ENCODE peak calls at places on chromosomes 4 and X, in seven cellular contexts. G is NCI-H1105; S is NCI-H1436 treated with DMSO at 0.1 percent for 48 hours; H is tibial nerve; L is cerebellar cortex; T is BE2C; N is activated CD8-positive, alpha-beta T cell treated with anti-CD3 and anti-CD28 coated beads for 36 hours. R is an unnamed sample.

GRCh38 chr4:5722328-5722727 is 11.3 kb downstream of the EVC start:
- DNase-seq in G (no peak), S (no peak), H (no peak), L (no peak), T (no peak), N (no peak), R (no peak)

GRCh38 chr4:176792348-176793059 is at the start of gene VEGFC:
- DNase-seq in G (peak; percentile 26), S (no peak), H (no peak), L (no peak), T (peak; percentile 75), N (peak; percentile 29), R (no peak)

GRCh38 chr4:65071532-65071931 is 598.8 kb downstream of the EPHA5 start:
- DNase-seq in G (no peak), S (no peak), H (no peak), L (no peak), T (no peak), N (no peak), R (no peak)

GRCh38 chr4:3491681-3492405 is 28.7 kb downstream of the DOK7 start:
- DNase-seq in G (no peak), S (no peak), H (no peak), L (no peak), T (no peak), N (no peak), R (no peak)

GRCh38 chr4:79673321-79673720 is 265.3 kb upstream of the GK2 start:
- DNase-seq in G (no peak), S (no peak), H (no peak), L (no peak), T (no peak), N (no peak), R (no peak)

GRCh38 chr4:35934370-35934981 is 309.8 kb downstream of the ARAP2 start:
- DNase-seq in G (no peak), S (no peak), H (no peak), L (peak; percentile 25), T (no peak), N (no peak), R (peak; percentile 22)

GRCh38 chr4:145299380-145300076 is 119.1 kb upstream of the OTUD4 start:
- DNase-seq in G (no peak), S (no peak), H (no peak), L (no peak), T (no peak), N (peak; percentile 94), R (peak; percentile 87)

GRCh38 chr4:39718366-39719323 is 20.7 kb downstream of the UBE2K start:
- DNase-seq in G (no peak), S (no peak), H (no peak), L (no peak), T (no peak), N (peak; percentile 33), R (no peak)

GRCh38 chr4:17103231-17103630 is 204.8 kb upstream of the LDB2 start:
- DNase-seq in G (no peak), S (no peak), H (no peak), L (no peak), T (no peak), N (no peak), R (no peak)

GRCh38 chr4:7095611-7096155 is 27.8 kb upstream of the GRPEL1 start:
- DNase-seq in G (no peak), S (no peak), H (no peak), L (no peak), T (no peak), N (no peak), R (no peak)

GRCh38 chr4:182600093-182600492 is 317.1 kb downstream of the DCTD start:
- DNase-seq in G (peak; percentile 10), S (no peak), H (no peak), L (no peak), T (no peak), N (no peak), R (no peak)

GRCh38 chr4:176333076-176333475 is 13.3 kb downstream of the SPCS3 start:
- DNase-seq in G (no peak), S (no peak), H (no peak), L (no peak), T (no peak), N (no peak), R (peak; percentile 70)

GRCh38 chrX:112865464-112866025 is 24.9 kb upstream of the AMOT start:
- DNase-seq in G (no peak), S (no peak), H (no peak), L (no peak), T (no peak), N (no peak), R (no peak)

GRCh38 chrX:51641421-51642021 is 22.8 kb upstream of the CENPVL3 start:
- DNase-seq in G (peak; percentile 3), S (no peak), H (no peak), L (peak; percentile 61), T (peak; percentile 28), N (peak; percentile 23), R (peak; percentile 31)

GRCh38 chrX:31459361-31459760 is 387.5 kb upstream of the FTHL17 start:
- DNase-seq in G (no peak), S (no peak), H (no peak), L (no peak), T (no peak), N (no peak), R (no peak)

GRCh38 chrX:53356186-53356585 is 66.3 kb downstream of the SMC1A start:
- DNase-seq in G (no peak), S (no peak), H (no peak), L (no peak), T (peak; percentile 68), N (peak; percentile 9), R (no peak)

R was measured in Jurkat, Clone E6-1.